ENCODE peak calls at places on chromosome 11, in eight cellular contexts. X, G, K, Y, I, V, U and J are unnamed samples.

GRCh38 chr11:6249822-6250555 is 9.6 kb upstream of the CCKBR start:
- DNase-seq in X (no peak), G (peak), K (no peak), Y (peak), I (peak), V (no peak), U (peak), J (no peak)

GRCh38 chr11:64624869-64625481 is 34.0 kb downstream of the SLC22A12 start:
- DNase-seq in X (no peak), G (no peak), K (no peak), Y (no peak), I (no peak), V (no peak), U (no peak), J (no peak)

GRCh38 chr11:26827567-26828037 is 105.7 kb upstream of the SLC5A12 start:
- DNase-seq in X (no peak), G (no peak), K (no peak), Y (no peak), I (no peak), V (no peak), U (no peak), J (no peak)

GRCh38 chr11:123404626-123405025 is 25.4 kb upstream of the GRAMD1B start:
- DNase-seq in X (no peak), G (no peak), K (no peak), Y (peak), I (no peak), V (no peak), U (no peak), J (no peak)

GRCh38 chr11:44619931-44620725 is 54.7 kb downstream of the CD82 start:
- DNase-seq in X (peak), G (peak), K (peak), Y (peak), I (no peak), V (no peak), U (no peak), J (no peak)

GRCh38 chr11:43021466-43021865 is 290.3 kb upstream of the API5 start:
- DNase-seq in X (no peak), G (no peak), K (peak), Y (peak), I (no peak), V (no peak), U (no peak), J (no peak)

GRCh38 chr11:289706-290620 is 1.0 kb downstream of the PGGHG start:
- DNase-seq in X (no peak), G (peak), K (no peak), Y (no peak), I (no peak), V (peak), U (no peak), J (no peak)

GRCh38 chr11:87832216-87832615 is 343.0 kb downstream of the RAB38 start:
- DNase-seq in X (no peak), G (no peak), K (no peak), Y (no peak), I (no peak), V (no peak), U (no peak), J (no peak)

GRCh38 chr11:108241370-108242037 is 18.6 kb downstream of the ATM start:
- DNase-seq in X (no peak), G (no peak), K (no peak), Y (no peak), I (no peak), V (no peak), U (no peak), J (no peak)

GRCh38 chr11:68127791-68128681 is 6.8 kb upstream of the CHKA start:
- DNase-seq in X (no peak), G (peak), K (peak), Y (peak), I (peak), V (no peak), U (no peak), J (peak)

GRCh38 chr11:46050652-46051051 is 70.6 kb downstream of the PHF21A start:
- DNase-seq in X (no peak), G (no peak), K (no peak), Y (no peak), I (no peak), V (no peak), U (no peak), J (no peak)

GRCh38 chr11:122192634-122193245 is 76.7 kb upstream of the BLID start:
- DNase-seq in X (no peak), G (no peak), K (no peak), Y (no peak), I (no peak), V (no peak), U (no peak), J (no peak)

GRCh38 chr11:9206496-9206895 is 58.7 kb downstream of the DENND5A start:
- DNase-seq in X (no peak), G (no peak), K (no peak), Y (no peak), I (no peak), V (no peak), U (peak), J (no peak)

GRCh38 chr11:7098235-7098832 is 9.5 kb downstream of the RBMXL2 start:
- DNase-seq in X (no peak), G (no peak), K (peak), Y (no peak), I (no peak), V (no peak), U (peak), J (no peak)

GRCh38 chr11:45371251-45371749 is 85.2 kb upstream of the SYT13 start:
- DNase-seq in X (no peak), G (peak), K (peak), Y (peak), I (peak), V (peak), U (peak), J (peak)

GRCh38 chr11:587978-588380 is 11.7 kb downstream of the PHRF1 start:
- DNase-seq in X (no peak), G (no peak), K (no peak), Y (peak), I (no peak), V (peak), U (peak), J (no peak)

GRCh38 chr11:19742595-19743292 is 30.1 kb downstream of the NAV2 start:
- DNase-seq in X (no peak), G (peak), K (peak), Y (peak), I (peak), V (peak), U (no peak), J (peak)

GRCh38 chr11:103581680-103582265 is 454.7 kb upstream of the DDI1 start:
- DNase-seq in X (no peak), G (no peak), K (no peak), Y (no peak), I (no peak), V (no peak), U (no peak), J (no peak)

GRCh38 chr11:46551261-46551660 is 42.6 kb downstream of the AMBRA1 start:
- DNase-seq in X (no peak), G (no peak), K (no peak), Y (no peak), I (no peak), V (no peak), U (no peak), J (no peak)

GRCh38 chr11:133354069-133354468 is 178.2 kb downstream of the OPCML start:
- DNase-seq in X (no peak), G (no peak), K (no peak), Y (no peak), I (no peak), V (no peak), U (no peak), J (no peak)

GRCh38 chr11:133350045-133350444 is 182.3 kb downstream of the OPCML start:
- DNase-seq in X (no peak), G (no peak), K (no peak), Y (no peak), I (no peak), V (no peak), U (no peak), J (no peak)

GRCh38 chr11:133360860-133361688 is 171.2 kb downstream of the OPCML start:
- DNase-seq in X (no peak), G (no peak), K (no peak), Y (no peak), I (no peak), V (no peak), U (no peak), J (no peak)

GRCh38 chr11:133355095-133355494 is 177.2 kb downstream of the OPCML start:
- DNase-seq in X (no peak), G (no peak), K (no peak), Y (no peak), I (no peak), V (no peak), U (no peak), J (no peak)
- TF ChIP-seq CTCF in X (no peak), G (no peak), K (no peak), Y (no peak), I (no peak), V (no peak), U (no peak), J (no peak)

GRCh38 chr11:118176400-118177134 is at the start of gene SCN2B:
- DNase-seq in X (no peak), G (no peak), K (no peak), Y (no peak), I (no peak), V (no peak), U (peak), J (no peak)
- TF ChIP-seq CTCF in X (no peak), G (no peak), K (no peak), Y (no peak), I (no peak), V (no peak), U (no peak), J (no peak)

DNA sequence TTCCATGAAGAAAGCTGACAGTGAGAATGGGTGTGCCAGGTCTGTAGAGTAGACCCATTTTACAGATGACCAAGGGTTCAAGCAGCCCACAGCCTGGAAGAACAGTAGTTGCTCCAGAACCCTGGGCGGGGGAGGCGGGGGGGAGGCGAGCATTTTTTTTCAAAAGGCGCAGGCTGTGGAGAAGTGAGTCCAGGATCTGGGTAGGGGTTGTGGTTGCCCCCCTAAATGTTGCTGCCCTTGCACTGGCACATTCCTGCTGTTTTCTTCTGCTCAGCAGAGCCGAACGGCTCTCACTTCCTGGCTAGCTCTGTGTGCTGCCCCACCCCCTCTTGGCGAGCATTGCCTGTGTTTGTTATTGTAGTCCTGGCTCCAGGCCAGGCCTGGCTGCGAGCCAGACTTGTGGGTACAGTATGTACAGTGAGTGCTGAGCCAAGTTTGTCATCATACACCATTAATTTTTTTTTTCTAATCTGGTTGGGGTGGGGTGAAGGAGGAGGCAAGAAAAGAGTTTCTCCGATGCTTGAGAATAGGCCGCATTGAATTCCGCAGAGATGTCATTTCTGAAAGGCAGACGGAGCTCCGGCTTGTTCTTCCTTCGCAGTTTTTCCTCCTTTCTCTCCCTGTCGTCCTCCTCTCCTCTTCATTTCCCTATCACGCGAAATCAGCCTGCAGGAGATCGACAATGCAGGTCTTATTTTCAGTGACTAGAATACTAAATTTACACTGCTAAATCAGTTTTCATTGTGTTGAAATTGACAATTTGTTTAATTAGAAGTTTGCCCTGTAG is 100.5 kb downstream of the ZBTB16 start:
- DNase-seq in X (peak), G (peak), K (peak), Y (peak), I (peak), V (peak), U (peak), J (no peak)
- TF ChIP-seq CTCF in X (no peak), G (peak), K (no peak), Y (no peak), I (no peak), V (no peak), U (no peak), J (no peak)

GRCh38 chr11:118671254-118671653 is 8.2 kb downstream of the TREH start:
- DNase-seq in X (no peak), G (no peak), K (no peak), Y (no peak), I (no peak), V (no peak), U (no peak), J (no peak)

GRCh38 chr11:118672865-118673264 is 6.6 kb downstream of the TREH start:
- DNase-seq in X (no peak), G (no peak), K (no peak), Y (no peak), I (no peak), V (no peak), U (no peak), J (no peak)

GRCh38 chr11:118677977-118678376 is 1.5 kb downstream of the TREH start:
- DNase-seq in X (no peak), G (no peak), K (no peak), Y (no peak), I (no peak), V (no peak), U (no peak), J (no peak)

GRCh38 chr11:118673361-118674093 is 5.9 kb downstream of the TREH start:
- DNase-seq in X (no peak), G (no peak), K (no peak), Y (no peak), I (no peak), V (no peak), U (no peak), J (no peak)

GRCh38 chr11:118674094-118674460 is 5.4 kb downstream of the TREH start:
- DNase-seq in X (no peak), G (no peak), K (no peak), Y (no peak), I (no peak), V (no peak), U (no peak), J (no peak)
- TF ChIP-seq CTCF in X (no peak), G (no peak), K (no peak), Y (no peak), I (no peak), V (no peak), U (no peak), J (no peak)

GRCh38 chr11:17353228-17354021 is 1.8 kb downstream of the NCR3LG1 start:
- DNase-seq in X (peak), G (peak), K (peak), Y (peak), I (no peak), V (peak), U (no peak), J (peak)

GRCh38 chr11:17350455-17351170 is 987 bp upstream of the NCR3LG1 start:
- DNase-seq in X (no peak), G (no peak), K (no peak), Y (no peak), I (no peak), V (no peak), U (no peak), J (no peak)

GRCh38 chr11:17351510-17352176 is at the start of gene NCR3LG1:
- DNase-seq in X (peak), G (peak), K (peak), Y (peak), I (no peak), V (peak), U (no peak), J (no peak)

GRCh38 chr11:17352925-17353227 is 1.3 kb downstream of the NCR3LG1 start:
- DNase-seq in X (no peak), G (peak), K (peak), Y (peak), I (no peak), V (peak), U (no peak), J (peak)

DNA sequence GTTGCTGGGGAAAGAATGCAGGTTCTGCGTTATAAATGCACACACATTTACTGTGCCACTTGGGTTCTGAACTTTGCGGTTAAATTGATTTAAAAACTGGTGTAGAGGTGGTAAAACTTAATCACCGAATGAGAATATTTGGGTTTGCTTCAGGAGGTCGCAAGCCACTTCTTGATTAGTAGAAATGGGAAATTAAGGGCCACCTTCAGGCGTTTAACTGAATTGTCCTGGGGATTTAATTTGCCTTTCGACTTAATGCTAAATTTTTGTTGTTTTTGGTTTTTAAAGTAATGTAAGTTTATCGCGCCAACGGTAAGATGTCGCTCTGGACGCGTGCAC is 460 bp upstream of the NCR3LG1 start:
- DNase-seq in X (no peak), G (no peak), K (no peak), Y (no peak), I (no peak), V (no peak), U (no peak), J (no peak)
- TF ChIP-seq CTCF in X (no peak), G (no peak), K (peak), Y (no peak), I (peak), V (peak), U (peak), J (peak)

GRCh38 chr11:72693271-72693968 is 19.2 kb upstream of the PDE2A start:
- DNase-seq in X (no peak), G (no peak), K (no peak), Y (no peak), I (no peak), V (no peak), U (no peak), J (no peak)
- TF ChIP-seq CTCF in X (no peak), G (no peak), K (no peak), Y (no peak), I (no peak), V (no peak), U (peak), J (peak)

GRCh38 chr11:111978028-111978771 is 41.1 kb downstream of the DIXDC1 start:
- DNase-seq in X (no peak), G (peak), K (peak), Y (peak), I (peak), V (no peak), U (no peak), J (no peak)
- TF ChIP-seq CTCF in X (no peak), G (peak), K (no peak), Y (no peak), I (no peak), V (no peak), U (no peak), J (no peak)

GRCh38 chr11:61158691-61159381 is 2.4 kb downstream of the VPS37C start:
- DNase-seq in X (no peak), G (no peak), K (no peak), Y (no peak), I (peak), V (no peak), U (no peak), J (no peak)
- TF ChIP-seq CTCF in X (no peak), G (no peak), K (no peak), Y (no peak), I (no peak), V (no peak), U (no peak), J (no peak)

DNA sequence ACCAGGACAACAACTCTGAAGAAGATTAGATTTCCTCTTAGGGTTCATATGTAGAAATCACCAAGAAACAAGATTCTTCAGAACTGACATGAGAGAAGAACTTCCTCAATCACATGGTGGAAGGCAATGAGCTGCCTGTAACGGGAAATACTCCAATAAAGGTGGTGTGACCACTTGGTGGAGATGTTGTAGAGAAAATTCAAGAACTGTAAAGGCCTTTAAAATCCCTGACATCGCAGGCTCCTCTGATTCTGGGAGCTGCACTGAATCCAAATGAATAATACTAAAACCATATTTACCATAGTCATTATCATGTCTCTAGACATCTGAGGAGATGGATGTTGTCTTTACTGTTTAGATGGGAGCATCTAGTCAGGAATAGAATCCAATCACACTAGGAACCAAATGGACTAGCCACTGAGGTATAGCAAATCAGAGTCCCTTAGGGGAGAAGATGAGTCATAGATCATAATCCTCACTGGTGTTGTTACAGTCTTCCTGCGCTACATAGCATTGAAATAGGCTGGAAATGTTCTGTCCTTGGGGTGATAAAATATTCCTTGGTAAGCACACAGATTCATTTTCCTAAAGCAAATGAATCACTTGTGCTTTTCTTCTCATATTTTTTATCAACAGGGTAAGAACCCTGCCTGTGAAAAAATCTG is 321.6 kb upstream of the TENM4 start:
- DNase-seq in X (no peak), G (no peak), K (no peak), Y (no peak), I (no peak), V (no peak), U (peak), J (no peak)
- TF ChIP-seq CTCF in X (no peak), G (peak), K (no peak), Y (no peak), I (no peak), V (no peak), U (no peak), J (peak)

GRCh38 chr11:32391965-32392553 is 43.3 kb downstream of the WT1 start:
- DNase-seq in X (no peak), G (no peak), K (no peak), Y (no peak), I (no peak), V (no peak), U (no peak), J (no peak)

GRCh38 chr11:32388871-32389770 is 46.2 kb downstream of the WT1 start:
- DNase-seq in X (no peak), G (no peak), K (no peak), Y (no peak), I (no peak), V (no peak), U (no peak), J (no peak)

GRCh38 chr11:32390712-32391111 is 44.6 kb downstream of the WT1 start:
- DNase-seq in X (no peak), G (no peak), K (no peak), Y (no peak), I (no peak), V (no peak), U (no peak), J (no peak)

GRCh38 chr11:32392840-32393239 is 42.5 kb downstream of the WT1 start:
- DNase-seq in X (no peak), G (no peak), K (no peak), Y (no peak), I (no peak), V (no peak), U (no peak), J (no peak)

DNA sequence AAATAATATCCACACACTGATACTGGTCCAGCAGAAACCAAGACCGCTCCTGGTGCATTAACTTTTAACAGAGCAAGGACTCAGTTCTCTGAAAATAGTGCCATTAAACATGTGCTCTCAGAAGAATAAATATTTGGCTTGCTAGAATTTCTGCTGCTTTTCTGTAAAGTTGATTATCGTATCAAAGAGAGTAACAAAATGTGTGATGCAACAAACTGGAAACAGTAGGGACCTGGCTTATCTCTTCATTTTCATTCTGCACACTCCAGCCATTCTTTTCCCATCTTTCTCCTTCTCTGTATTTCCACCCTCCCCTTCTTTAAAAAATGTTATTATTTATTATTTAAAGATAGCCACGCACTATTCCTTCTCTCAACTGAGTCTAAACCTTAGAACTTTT is 43.9 kb downstream of the WT1 start:
- DNase-seq in X (no peak), G (no peak), K (no peak), Y (no peak), I (no peak), V (no peak), U (no peak), J (no peak)
- TF ChIP-seq CTCF in X (no peak), G (no peak), K (no peak), Y (no peak), I (no peak), V (no peak), U (no peak), J (no peak)